ENCODE peak calls at places on chromosomes 7 and 10, in five cellular contexts. D, V, S, B and X are unnamed samples.

GRCh38 chr10:95675403-95676116 is 18.2 kb downstream of the TCTN3 start:
- DNase-seq in D (no peak), V (no peak), S (no peak), B (no peak), X (peak; percentile 6)

GRCh38 chr10:93357680-93358079 is 124.5 kb downstream of the MYOF start:
- DNase-seq in D (peak; percentile 40), V (no peak), S (no peak), B (no peak), X (peak; percentile 85)

GRCh38 chr10:43877001-43877400 is 228.3 kb upstream of the ZNF32 start:
- DNase-seq in D (no peak), V (no peak), S (no peak), B (no peak), X (no peak)

GRCh38 chr10:16119445-16119844 is 259.1 kb upstream of the MINDY3 start:
- DNase-seq in D (no peak), V (no peak), S (no peak), B (no peak), X (no peak)

GRCh38 chr10:8054498-8055407 is at the start of gene GATA3:
- DNase-seq in D (no peak), V (peak; percentile 57), S (peak; percentile 89), B (peak; percentile 79), X (peak; percentile 87)

GRCh38 chr7:1431644-1432380 is 27.5 kb downstream of the MICALL2 start:
- DNase-seq in D (no peak), V (no peak), S (peak; percentile 68), B (no peak), X (no peak)

GRCh38 chr7:29100857-29101256 is 45.5 kb downstream of the CPVL start:
- DNase-seq in D (no peak), V (no peak), S (no peak), B (no peak), X (no peak)

GRCh38 chr10:30542001-30542861 is 87.3 kb downstream of the LYZL2 start:
- DNase-seq in D (no peak), V (no peak), S (no peak), B (no peak), X (no peak)

GRCh38 chr10:88553116-88553752 is 29.9 kb downstream of the RNLS start:
- DNase-seq in D (no peak), V (no peak), S (no peak), B (peak; percentile 2), X (peak; percentile 63)

GRCh38 chr7:32043688-32044087 is 26.5 kb downstream of the PDE1C start:
- DNase-seq in D (no peak), V (no peak), S (no peak), B (no peak), X (no peak)

GRCh38 chr10:33139191-33139646 is 181.2 kb upstream of the ITGB1 start:
- DNase-seq in D (no peak), V (peak; percentile 46), S (peak; percentile 78), B (peak; percentile 64), X (no peak)

GRCh38 chr7:22001345-22002004 is 55.8 kb upstream of the CDCA7L start:
- DNase-seq in D (peak; percentile 55), V (no peak), S (no peak), B (no peak), X (peak; percentile 73)

GRCh38 chr10:110206988-110207804 is at the start of gene MXI1:
- DNase-seq in D (peak; percentile 58), V (no peak), S (peak; percentile 75), B (no peak), X (peak; percentile 90)

GRCh38 chr7:35828817-35829216 is 28.0 kb downstream of the SEPTIN7 start:
- DNase-seq in D (no peak), V (no peak), S (no peak), B (no peak), X (no peak)

GRCh38 chr10:12484945-12485805 is 135.8 kb downstream of the CAMK1D start:
- DNase-seq in D (peak; percentile 67), V (no peak), S (peak; percentile 62), B (peak; percentile 4), X (peak; percentile 41)

GRCh38 chr10:28254290-28254985 is 48.4 kb downstream of the MPP7 start:
- DNase-seq in D (no peak), V (no peak), S (no peak), B (no peak), X (no peak)

GRCh38 chr10:71076473-71077142 is 135.8 kb upstream of the UNC5B start:
- DNase-seq in D (peak; percentile 2), V (no peak), S (peak; percentile 42), B (no peak), X (no peak)

GRCh38 chr7:30172451-30172850 is 37.7 kb downstream of the MTURN start:
- DNase-seq in D (peak; percentile 71), V (no peak), S (no peak), B (no peak), X (no peak)

GRCh38 chr10:47042815-47043750 is 131.9 kb downstream of the PTPN20 start:
- DNase-seq in D (no peak), V (no peak), S (no peak), B (no peak), X (peak; percentile 10)

GRCh38 chr7:130486963-130487324 is 4.9 kb upstream of the MEST start:
- DNase-seq in D (peak; percentile 58), V (no peak), S (no peak), B (no peak), X (no peak)

GRCh38 chr10:118383699-118384098 is 41.6 kb upstream of the FAM204A start:
- DNase-seq in D (no peak), V (no peak), S (no peak), B (no peak), X (no peak)

GRCh38 chr10:5079306-5079830 is 14.8 kb upstream of the AKR1C3 start:
- DNase-seq in D (no peak), V (no peak), S (no peak), B (no peak), X (no peak)

GRCh38 chr7:5320391-5320790 is 37.6 kb downstream of the SLC29A4 start:
- DNase-seq in D (no peak), V (no peak), S (no peak), B (no peak), X (no peak)

GRCh38 chr7:127905491-127906330 is 125.5 kb downstream of the LRRC4 start:
- DNase-seq in D (no peak), V (no peak), S (no peak), B (no peak), X (no peak)

GRCh38 chr7:107870427-107871000 is 20.5 kb upstream of the DLD start:
- DNase-seq in D (no peak), V (no peak), S (no peak), B (no peak), X (no peak)

GRCh38 chr7:21851445-21852043 is 94.2 kb downstream of the CDCA7L start:
- DNase-seq in D (no peak), V (no peak), S (no peak), B (no peak), X (no peak)

GRCh38 chr10:129462257-129462795 is 4.7 kb upstream of the MGMT start:
- DNase-seq in D (no peak), V (no peak), S (no peak), B (no peak), X (no peak)

GRCh38 chr7:85830982-85831381 is 644.1 kb upstream of the SEMA3D start:
- DNase-seq in D (no peak), V (no peak), S (no peak), B (no peak), X (no peak)

GRCh38 chr7:25391295-25391861 is 163.1 kb upstream of the NPVF start:
- DNase-seq in D (peak; percentile 32), V (no peak), S (no peak), B (no peak), X (no peak)

GRCh38 chr10:11214407-11214806 is 196.7 kb downstream of the CELF2 start:
- DNase-seq in D (no peak), V (no peak), S (no peak), B (no peak), X (no peak)

GRCh38 chr10:44731271-44731670 is 179.9 kb upstream of the TMEM72 start:
- DNase-seq in D (no peak), V (no peak), S (no peak), B (no peak), X (no peak)

GRCh38 chr7:28618383-28618782 is 206.1 kb downstream of the CREB5 start:
- DNase-seq in D (peak; percentile 97), V (no peak), S (no peak), B (no peak), X (no peak)

GRCh38 chr10:26725837-26726727 is 28.6 kb downstream of the PDSS1 start:
- DNase-seq in D (peak; percentile 32), V (peak; percentile 11), S (no peak), B (peak; percentile 10), X (peak; percentile 54)

GRCh38 chr7:39921505-39922250 is 28.4 kb upstream of the CDK13 start:
- DNase-seq in D (no peak), V (no peak), S (no peak), B (no peak), X (peak; percentile 12)

GRCh38 chr7:69860486-69860885 is 262.2 kb downstream of the AUTS2 start:
- DNase-seq in D (no peak), V (no peak), S (no peak), B (no peak), X (no peak)

GRCh38 chr7:27640914-27641570 is 21.6 kb downstream of the HIBADH start:
- DNase-seq in D (no peak), V (no peak), S (no peak), B (no peak), X (no peak)